ENCODE peak calls at places on chromosome 13, in six cellular contexts. J is Peyer's patch; D is PC-9; Z is ovary; W is breast epithelium; F is CD8-positive, alpha-beta memory T cell. T is an unnamed sample. For H3K4me1, the result is how much of the 10 kb centered on the place peaks cover.

GRCh38 chr13:48231948-48232347 is 1.1 kb upstream of the ITM2B start:
- DNase-seq in Z (no peak), D (no peak), F (no peak), J (no peak), W (no peak), T (no peak)

GRCh38 chr13:34719060-34719875 is 222.8 kb upstream of the NBEA start:
- DNase-seq in Z (no peak), J (no peak), D (no peak), F (no peak), W (no peak), T (no peak)

GRCh38 chr13:99496322-99497142 is 4.7 kb upstream of the TM9SF2 start:
- DNase-seq in W (no peak), J (peak), D (peak), F (peak), Z (peak), T (no peak)

GRCh38 chr13:99064624-99065249 is 86.9 kb upstream of the DOCK9 start:
- DNase-seq in Z (no peak), J (no peak), D (no peak), W (no peak), F (no peak), T (no peak)

GRCh38 chr13:45047394-45048328 is 58.3 kb downstream of the GPALPP1 start:
- DNase-seq in D (peak), F (peak), W (peak), Z (peak), J (peak), T (peak)

GRCh38 chr13:106318941-106319411 is 216.5 kb downstream of the EFNB2 start:
- DNase-seq in J (no peak), Z (no peak), D (peak), F (no peak), W (no peak), T (peak)

GRCh38 chr13:110575322-110576069 is 14.0 kb upstream of the RAB20 start:
- DNase-seq in Z (no peak), W (no peak), F (no peak), J (no peak), D (peak), T (no peak)

GRCh38 chr13:113657851-113658741 is at the start of gene ATP4B:
- DNase-seq in Z (no peak), D (no peak), W (peak), J (peak), F (no peak), T (no peak)

GRCh38 chr13:66578305-66578704 is 651.8 kb downstream of the PCDH9 start:
- DNase-seq in D (no peak), F (no peak), Z (no peak), W (no peak), J (no peak), T (no peak)

GRCh38 chr13:20356437-20356836 is 124.3 kb upstream of the GJB6 start:
- DNase-seq in F (no peak), J (no peak), W (no peak), Z (no peak), D (no peak), T (no peak)

GRCh38 chr13:20191311-20191901 is 1.3 kb downstream of the GJB2 start:
- DNase-seq in D (peak), W (no peak), F (no peak), J (peak), Z (no peak), T (no peak)

GRCh38 chr13:44837250-44837649 is 152.0 kb downstream of the NUFIP1 start:
- DNase-seq in J (no peak), W (no peak), F (no peak), Z (no peak), D (no peak), T (no peak)

GRCh38 chr13:110616103-110617101 is 1.1 kb downstream of the NAXD start:
- DNase-seq in D (peak), J (peak), Z (peak), F (no peak), W (peak), T (peak)

GRCh38 chr13:113585828-113586355 is 1.3 kb downstream of the TFDP1 start:
- DNase-seq in F (no peak), Z (no peak), D (no peak), W (peak), J (no peak), T (no peak)

GRCh38 chr13:107202371-107203023 is 634.6 kb upstream of the ARGLU1 start:
- DNase-seq in J (no peak), D (no peak), W (no peak), F (no peak), Z (peak), T (peak)

GRCh38 chr13:51801631-51802099 is 2.3 kb downstream of the DHRS12 start:
- DNase-seq in Z (peak), D (peak), F (no peak), J (peak), W (peak), T (no peak)

GRCh38 chr13:21043898-21044297 is 17.5 kb downstream of the LATS2 start:
- DNase-seq in J (no peak), D (no peak), Z (no peak), W (no peak), F (no peak), T (no peak)

GRCh38 chr13:34070006-34070405 is 252.1 kb downstream of the RFC3 start:
- DNase-seq in D (no peak), Z (no peak), W (no peak), F (no peak), J (no peak), T (peak)

GRCh38 chr13:20473139-20473538 is 52.5 kb downstream of the CRYL1 start:
- DNase-seq in Z (no peak), J (no peak), W (no peak), F (no peak), D (no peak), T (no peak)

GRCh38 chr13:90518398-90518797 is 829.1 kb upstream of the MIR17HG start:
- DNase-seq in J (no peak), Z (no peak), F (no peak), W (no peak), D (no peak), T (no peak)

GRCh38 chr13:90519157-90519556 is 828.3 kb upstream of the MIR17HG start:
- DNase-seq in Z (no peak), W (no peak), D (no peak), J (no peak), F (no peak), T (no peak)
- H3K4me1 ChIP-seq in Z (under half), W (under half), D (under half), J (under half), F (under half), T (under half)

GRCh38 chr13:27043013-27043412 is 128.6 kb downstream of the USP12 start:
- DNase-seq in F (no peak), D (peak), Z (no peak), J (no peak), W (peak), T (peak)

GRCh38 chr13:27038323-27038722 is 133.3 kb downstream of the USP12 start:
- DNase-seq in F (no peak), W (no peak), D (peak), J (no peak), Z (no peak), T (peak)

GRCh38 chr13:27041341-27041740 is 130.3 kb downstream of the USP12 start:
- DNase-seq in F (no peak), W (no peak), J (no peak), Z (no peak), D (no peak), T (no peak)

GRCh38 chr13:27039171-27039701 is 132.4 kb downstream of the USP12 start:
- DNase-seq in W (no peak), Z (no peak), J (no peak), F (no peak), D (no peak), T (no peak)

DNA sequence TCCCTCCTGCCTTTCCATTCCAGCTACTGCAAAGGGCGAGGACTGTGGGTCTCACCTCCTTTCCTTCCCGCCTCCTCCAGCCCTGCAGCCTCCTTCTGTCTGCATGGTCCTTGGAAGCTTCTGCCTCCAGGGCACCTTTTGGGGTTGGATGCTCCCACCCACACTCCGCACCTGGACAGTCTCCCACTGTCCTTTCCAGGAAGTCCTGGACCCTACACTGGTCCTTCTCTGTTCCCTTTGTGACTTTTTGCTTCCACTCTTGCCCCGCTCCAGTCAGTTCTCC is 130.8 kb downstream of the USP12 start:
- DNase-seq in Z (no peak), J (no peak), F (no peak), D (no peak), W (no peak), T (no peak)
- H3K27ac ChIP-seq in Z (no peak), J (no peak), F (no peak), D (no peak), W (no peak), T (no peak)

GRCh38 chr13:46173656-46174055 is 8.3 kb downstream of the LCP1 start:
- DNase-seq in W (no peak), F (peak), J (no peak), D (no peak), Z (no peak), T (no peak)

GRCh38 chr13:46178143-46178542 is 3.8 kb downstream of the LCP1 start:
- DNase-seq in F (no peak), D (no peak), W (no peak), Z (no peak), J (no peak), T (no peak)

GRCh38 chr13:46178821-46179220 is 3.2 kb downstream of the LCP1 start:
- DNase-seq in Z (no peak), J (no peak), W (no peak), F (no peak), D (no peak), T (no peak)

GRCh38 chr13:46179576-46180368 is 2.2 kb downstream of the LCP1 start:
- DNase-seq in F (peak), Z (no peak), W (no peak), J (peak), D (no peak), T (no peak)

GRCh38 chr13:46176756-46177155 is 5.2 kb downstream of the LCP1 start:
- DNase-seq in D (no peak), W (no peak), J (no peak), F (no peak), Z (no peak), T (no peak)
- H3K4me1 ChIP-seq in D (under half), W (under half), J (under half), F (half or more), Z (under half), T (under half)

GRCh38 chr13:80011448-80012212 is 329.3 kb downstream of the SPRY2 start:
- DNase-seq in F (no peak), Z (no peak), D (no peak), W (no peak), J (no peak), T (no peak)
- H3K27ac ChIP-seq in F (no peak), Z (no peak), D (no peak), W (no peak), J (no peak), T (no peak)

DNA sequence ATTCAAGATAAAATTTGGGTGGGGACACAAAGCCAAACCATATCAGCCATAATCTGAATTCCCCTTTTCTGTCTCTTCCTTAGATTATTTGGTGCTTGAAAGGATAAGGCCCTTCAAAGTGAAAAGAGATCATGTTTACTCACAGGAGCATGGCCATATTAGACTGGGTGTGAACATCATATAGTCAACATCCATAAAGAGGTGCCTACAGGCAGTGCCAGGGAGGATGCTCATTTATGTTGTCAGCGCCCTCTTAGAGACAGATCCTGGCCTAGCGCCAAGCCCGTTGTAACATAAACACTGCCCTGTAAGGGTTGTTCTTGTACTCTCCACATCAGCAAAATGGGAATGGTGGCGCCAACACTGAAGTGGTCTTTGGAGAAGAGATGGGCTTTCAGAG is 16.2 kb downstream of the PCDH8 start:
- DNase-seq in Z (no peak), D (no peak), F (no peak), W (no peak), J (no peak), T (no peak)
- H3K4me1 ChIP-seq in Z (under half), D (under half), F (under half), W (under half), J (under half), T (under half)

DNA sequence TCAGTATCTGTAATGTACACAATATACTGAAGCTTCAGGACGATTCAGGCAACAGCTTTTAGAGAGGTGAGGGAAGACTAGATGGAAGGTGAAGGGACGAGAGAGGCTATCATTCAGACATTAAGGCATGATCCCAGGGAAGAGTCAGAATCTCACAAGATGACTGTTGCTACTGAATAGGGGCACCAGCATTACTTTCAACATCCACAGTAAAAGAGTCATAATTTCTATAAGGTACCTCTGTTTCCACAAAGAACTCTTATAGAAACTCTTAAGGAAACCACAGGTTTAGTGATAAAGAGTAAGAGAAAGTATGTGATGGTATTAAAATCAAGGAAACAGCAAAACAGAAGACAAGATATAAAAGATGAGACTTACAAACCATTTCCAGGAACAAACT is 23.0 kb downstream of the LCP1 start:
- DNase-seq in D (no peak), J (no peak), F (no peak), Z (no peak), W (no peak), T (no peak)
- H3K27ac ChIP-seq in D (no peak), J (no peak), F (no peak), Z (no peak), W (no peak), T (no peak)

GRCh38 chr13:40576369-40576768 is 90.1 kb downstream of the FOXO1 start:
- DNase-seq in D (no peak), W (no peak), F (no peak), Z (no peak), J (no peak), T (no peak)
- H3K4me1 ChIP-seq in D (under half), W (under half), F (half or more), Z (half or more), J (under half), T (under half)

DNA sequence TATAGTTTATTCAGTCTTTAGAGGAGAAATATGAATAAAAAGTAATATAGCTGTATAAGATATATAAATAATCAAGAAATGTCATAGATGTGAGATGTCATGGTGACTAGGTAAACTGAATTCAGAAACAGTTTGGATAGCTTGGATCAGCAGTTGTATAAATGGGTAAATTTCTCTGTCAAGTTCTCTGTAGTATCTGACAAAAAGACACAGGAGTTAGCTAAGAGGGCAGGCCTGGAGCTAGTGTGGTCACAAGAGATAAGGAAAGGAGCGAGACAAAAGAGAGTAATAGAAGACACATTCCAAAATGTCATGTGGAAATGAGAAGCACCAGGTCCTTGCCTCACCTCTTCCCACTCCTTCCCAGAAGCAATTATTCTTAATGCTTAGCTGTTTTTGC is 349.0 kb downstream of the LMO7 start:
- DNase-seq in Z (no peak), W (no peak), J (no peak), D (no peak), F (no peak), T (no peak)
- H3K27ac ChIP-seq in Z (no peak), W (no peak), J (no peak), D (no peak), F (no peak), T (no peak)

GRCh38 chr13:41006951-41007350 is 12.2 kb downstream of the ELF1 start:
- DNase-seq in J (no peak), F (no peak), W (no peak), D (no peak), Z (no peak), T (no peak)
- H3K4me1 ChIP-seq in J (under half), F (half or more), W (under half), D (half or more), Z (under half), T (under half)

GRCh38 chr13:74641586-74641985 is 507.4 kb upstream of the KLF12 start:
- DNase-seq in F (no peak), D (no peak), W (no peak), J (no peak), Z (no peak), T (peak)
- H3K27ac ChIP-seq in F (no peak), D (no peak), W (no peak), J (no peak), Z (no peak), T (no peak)